ENCODE peak calls at places on chromosomes 11 and 22, in eight cellular contexts. Z is stimulated activated CD4-positive, alpha-beta T cell treated with anti-CD3 and anti-CD28 coated beads, Interleukin-15, amount 100 ng/mL, for 24 hours; Y is iPS-NIHi11; M is HT1080; T is RPMI7951; V is lower lobe of right lung; C is AML-193; J is NCI-H1436 treated with DMSO at 0.1 percent for 48 hours. Q is an unnamed sample.

GRCh38 chr22:45771711-45772110 is 100.1 kb downstream of the ATXN10 start:
- DNase-seq in Z (no peak), Y (no peak), M (no peak), T (no peak), V (no peak), C (no peak), J (no peak), Q (no peak)

GRCh38 chr11:130163346-130164220 is 4.0 kb downstream of the ST14 start:
- DNase-seq in Z (no peak), Y (no peak), M (peak; percentile 48), T (no peak), V (peak; percentile 66), C (peak; percentile 34), J (no peak), Q (no peak)

GRCh38 chr11:108228236-108228635 is 5.4 kb downstream of the ATM start:
- DNase-seq in Z (no peak), Y (no peak), M (no peak), T (no peak), V (no peak), C (no peak), J (no peak), Q (no peak)

GRCh38 chr22:30876925-30877553 is 91.5 kb downstream of the MORC2 start:
- DNase-seq in Z (no peak), Y (peak; percentile 14), M (no peak), T (no peak), V (peak; percentile 14), C (no peak), J (peak; percentile 37), Q (no peak)

GRCh38 chr11:63622318-63622717 is 8.1 kb upstream of the PLAAT3 start:
- DNase-seq in Z (no peak), Y (no peak), M (no peak), T (no peak), V (no peak), C (no peak), J (no peak), Q (no peak)

GRCh38 chr11:97965849-97966646 is 1054.7 kb upstream of the CNTN5 start:
- DNase-seq in Z (no peak), Y (no peak), M (peak; percentile 94), T (peak; percentile 77), V (no peak), C (no peak), J (no peak), Q (no peak)

GRCh38 chr22:30217698-30218565 is 28.6 kb downstream of the LIF start:
- DNase-seq in Z (no peak), Y (no peak), M (no peak), T (peak; percentile 46), V (no peak), C (no peak), J (no peak), Q (no peak)

GRCh38 chr22:37166675-37167066 is 17.0 kb upstream of the IL2RB start:
- DNase-seq in Z (peak; percentile 90), Y (peak; percentile 92), M (peak; percentile 67), T (peak; percentile 59), V (peak; percentile 90), C (peak; percentile 51), J (peak; percentile 17), Q (peak; percentile 66)

GRCh38 chr22:21570398-21570797 is 2.9 kb downstream of the UBE2L3 start:
- DNase-seq in Z (no peak), Y (no peak), M (no peak), T (no peak), V (no peak), C (no peak), J (no peak), Q (no peak)

GRCh38 chr22:42595434-42595833 is 19.2 kb downstream of the POLDIP3 start:
- DNase-seq in Z (no peak), Y (no peak), M (no peak), T (no peak), V (no peak), C (no peak), J (no peak), Q (no peak)

GRCh38 chr11:43919852-43920597 is 22.4 kb upstream of the C11orf96 start:
- DNase-seq in Z (no peak), Y (no peak), M (no peak), T (no peak), V (no peak), C (no peak), J (no peak), Q (no peak)

GRCh38 chr11:48170840-48171233 is 45.8 kb upstream of the OR4B1 start:
- DNase-seq in Z (no peak), Y (no peak), M (peak; percentile 25), T (peak; percentile 85), V (no peak), C (peak; percentile 16), J (no peak), Q (no peak)

GRCh38 chr11:114197799-114198500 is 98.2 kb upstream of the NNMT start:
- DNase-seq in Z (no peak), Y (no peak), M (peak; percentile 42), T (peak; percentile 15), V (peak; percentile 83), C (no peak), J (no peak), Q (no peak)

GRCh38 chr22:48695251-48695650 is 1132.4 kb downstream of the BRD1 start:
- DNase-seq in Z (no peak), Y (no peak), M (no peak), T (no peak), V (no peak), C (no peak), J (no peak), Q (no peak)

GRCh38 chr11:130215531-130216220 is 56.1 kb downstream of the ST14 start:
- DNase-seq in Z (no peak), Y (no peak), M (no peak), T (no peak), V (peak; percentile 42), C (no peak), J (no peak), Q (no peak)

Q was measured in GDM1.